ENCODE peak calls at places on chromosomes 1 and 21, in nine cellular contexts. One of them, this sample, is unnamed.

GRCh38 chr21:21057349-21058062 is 59.3 kb downstream of the NCAM2 start:
- DNase-seq in Panc1: no peak
- DNase-seq in fibroblast of lung: no peak
- DNase-seq in Peyer's patch: no peak
- DNase-seq in pancreas: no peak
- DNase-seq in upper lobe of left lung: no peak
- DNase-seq in lung: no peak
- DNase-seq in cardiac muscle cell: no peak
- DNase-seq in left lung: no peak
- DNase-seq in this sample: no peak

GRCh38 chr1:59045137-59045536 is 251.8 kb upstream of the FGGY start:
- DNase-seq in Panc1: no peak
- DNase-seq in fibroblast of lung: no peak
- DNase-seq in Peyer's patch: no peak
- DNase-seq in pancreas: no peak
- DNase-seq in upper lobe of left lung: no peak
- DNase-seq in lung: no peak
- DNase-seq in cardiac muscle cell: no peak
- DNase-seq in left lung: no peak
- DNase-seq in this sample: no peak

GRCh38 chr1:54265126-54265525 is 65.2 kb downstream of the MRPL37 start:
- DNase-seq in Panc1: no peak
- DNase-seq in fibroblast of lung: no peak
- DNase-seq in Peyer's patch: no peak
- DNase-seq in pancreas: no peak
- DNase-seq in upper lobe of left lung: no peak
- DNase-seq in lung: no peak
- DNase-seq in cardiac muscle cell: no peak
- DNase-seq in left lung: no peak
- DNase-seq in this sample: no peak

GRCh38 chr1:32892368-32893197 is 6.3 kb downstream of the HPCA start:
- DNase-seq in Panc1: no peak
- DNase-seq in fibroblast of lung: peak; percentile 22
- DNase-seq in Peyer's patch: peak; percentile 77
- DNase-seq in pancreas: peak; percentile 51
- DNase-seq in upper lobe of left lung: no peak
- DNase-seq in lung: no peak
- DNase-seq in cardiac muscle cell: peak; percentile 51
- DNase-seq in left lung: no peak
- DNase-seq in this sample: no peak

GRCh38 chr1:23444104-23444533 is 19.6 kb upstream of the TCEA3 start:
- DNase-seq in Panc1: no peak
- DNase-seq in fibroblast of lung: peak; percentile 94
- DNase-seq in Peyer's patch: peak; percentile 81
- DNase-seq in pancreas: no peak
- DNase-seq in upper lobe of left lung: peak; percentile 90
- DNase-seq in lung: peak; percentile 90
- DNase-seq in cardiac muscle cell: no peak
- DNase-seq in left lung: peak; percentile 84
- DNase-seq in this sample: peak; percentile 30

GRCh38 chr1:228848406-228848805 is 113.1 kb downstream of the RHOU start:
- DNase-seq in Panc1: no peak
- DNase-seq in fibroblast of lung: no peak
- DNase-seq in Peyer's patch: no peak
- DNase-seq in pancreas: no peak
- DNase-seq in upper lobe of left lung: no peak
- DNase-seq in lung: peak; percentile 24
- DNase-seq in cardiac muscle cell: no peak
- DNase-seq in left lung: no peak
- DNase-seq in this sample: no peak

GRCh38 chr1:109477821-109478220 is 5.9 kb upstream of the ATXN7L2 start:
- DNase-seq in Panc1: no peak
- DNase-seq in fibroblast of lung: no peak
- DNase-seq in Peyer's patch: no peak
- DNase-seq in pancreas: no peak
- DNase-seq in upper lobe of left lung: no peak
- DNase-seq in lung: no peak
- DNase-seq in cardiac muscle cell: no peak
- DNase-seq in left lung: no peak
- DNase-seq in this sample: no peak

GRCh38 chr1:220874201-220874655 is 5.0 kb upstream of the HLX start:
- DNase-seq in Panc1: peak; percentile 42
- DNase-seq in fibroblast of lung: peak; percentile 70
- DNase-seq in Peyer's patch: peak; percentile 71
- DNase-seq in pancreas: no peak
- DNase-seq in upper lobe of left lung: no peak
- DNase-seq in lung: no peak
- DNase-seq in cardiac muscle cell: peak; percentile 70
- DNase-seq in left lung: no peak
- DNase-seq in this sample: no peak

GRCh38 chr1:56437959-56438358 is 141.4 kb downstream of the PLPP3 start:
- DNase-seq in Panc1: no peak
- DNase-seq in fibroblast of lung: peak; percentile 24
- DNase-seq in Peyer's patch: no peak
- DNase-seq in pancreas: no peak
- DNase-seq in upper lobe of left lung: no peak
- DNase-seq in lung: no peak
- DNase-seq in cardiac muscle cell: no peak
- DNase-seq in left lung: no peak
- DNase-seq in this sample: no peak

GRCh38 chr1:6087402-6087772 is 41.7 kb downstream of the KCNAB2 start:
- DNase-seq in Panc1: no peak
- DNase-seq in fibroblast of lung: no peak
- DNase-seq in Peyer's patch: no peak
- DNase-seq in pancreas: no peak
- DNase-seq in upper lobe of left lung: no peak
- DNase-seq in lung: no peak
- DNase-seq in cardiac muscle cell: no peak
- DNase-seq in left lung: no peak
- DNase-seq in this sample: no peak
- TF ChIP-seq CTCF in Panc1: no peak
- TF ChIP-seq CTCF in fibroblast of lung: no peak
- TF ChIP-seq CTCF in Peyer's patch: no peak
- TF ChIP-seq CTCF in pancreas: no peak
- TF ChIP-seq CTCF in upper lobe of left lung: no peak
- TF ChIP-seq CTCF in lung: no peak
- TF ChIP-seq CTCF in cardiac muscle cell: no peak
- TF ChIP-seq CTCF in left lung: no peak
- TF ChIP-seq CTCF in this sample: no peak

GRCh38 chr1:67830226-67830625 is 3.0 kb downstream of the GNG12 start:
- DNase-seq in Panc1: no peak
- DNase-seq in fibroblast of lung: no peak
- DNase-seq in Peyer's patch: no peak
- DNase-seq in pancreas: no peak
- DNase-seq in upper lobe of left lung: no peak
- DNase-seq in lung: no peak
- DNase-seq in cardiac muscle cell: no peak
- DNase-seq in left lung: no peak
- DNase-seq in this sample: no peak
- H3K4me3 ChIP-seq in Panc1: no peak overlapping the region
- H3K4me3 ChIP-seq in fibroblast of lung: peak overlapping the region; percentile 82
- H3K4me3 ChIP-seq in Peyer's patch: peak overlapping the region; percentile 96
- H3K4me3 ChIP-seq in pancreas: no peak overlapping the region
- H3K4me3 ChIP-seq in upper lobe of left lung: no peak overlapping the region
- H3K4me3 ChIP-seq in lung: no peak overlapping the region
- H3K4me3 ChIP-seq in cardiac muscle cell: no peak overlapping the region
- H3K4me3 ChIP-seq in left lung: no peak overlapping the region
- H3K4me3 ChIP-seq in this sample: no peak overlapping the region

GRCh38 chr1:172322219-172323061 is 98.0 kb upstream of the C1orf105 start:
- DNase-seq in Panc1: peak; percentile 91
- DNase-seq in fibroblast of lung: peak; percentile 88
- DNase-seq in Peyer's patch: no peak
- DNase-seq in pancreas: peak; percentile 58
- DNase-seq in upper lobe of left lung: peak; percentile 35
- DNase-seq in lung: peak; percentile 58
- DNase-seq in cardiac muscle cell: no peak
- DNase-seq in left lung: peak; percentile 39
- DNase-seq in this sample: no peak
- H3K27ac ChIP-seq in Panc1: peak overlapping the region; percentile 100
- H3K27ac ChIP-seq in fibroblast of lung: peak overlapping the region; percentile 70
- H3K27ac ChIP-seq in Peyer's patch: no peak overlapping the region
- H3K27ac ChIP-seq in pancreas: peak overlapping the region; percentile 38
- H3K27ac ChIP-seq in upper lobe of left lung: peak overlapping the region; percentile 79
- H3K27ac ChIP-seq in lung: peak overlapping the region; percentile 82
- H3K27ac ChIP-seq in cardiac muscle cell: no peak overlapping the region
- H3K27ac ChIP-seq in left lung: peak overlapping the region; percentile 80
- H3K27ac ChIP-seq in this sample: peak overlapping the region; percentile 83

GRCh38 chr21:44551290-44552015 is at the start of gene KRTAP10-2:
- DNase-seq in Panc1: no peak
- DNase-seq in fibroblast of lung: no peak
- DNase-seq in Peyer's patch: peak; percentile 35
- DNase-seq in pancreas: no peak
- DNase-seq in upper lobe of left lung: no peak
- DNase-seq in lung: peak; percentile 22
- DNase-seq in cardiac muscle cell: no peak
- DNase-seq in left lung: no peak
- DNase-seq in this sample: no peak

GRCh38 chr21:44548922-44549321 is 2.4 kb downstream of the KRTAP10-2 start:
- DNase-seq in Panc1: no peak
- DNase-seq in fibroblast of lung: no peak
- DNase-seq in Peyer's patch: peak; percentile 24
- DNase-seq in pancreas: no peak
- DNase-seq in upper lobe of left lung: no peak
- DNase-seq in lung: peak; percentile 24
- DNase-seq in cardiac muscle cell: peak; percentile 66
- DNase-seq in left lung: no peak
- DNase-seq in this sample: no peak

GRCh38 chr21:44548381-44548780 is 2.9 kb downstream of the KRTAP10-2 start:
- DNase-seq in Panc1: no peak
- DNase-seq in fibroblast of lung: no peak
- DNase-seq in Peyer's patch: peak; percentile 35
- DNase-seq in pancreas: no peak
- DNase-seq in upper lobe of left lung: no peak
- DNase-seq in lung: no peak
- DNase-seq in cardiac muscle cell: no peak
- DNase-seq in left lung: no peak
- DNase-seq in this sample: no peak

GRCh38 chr21:44550807-44551206 is 498 bp downstream of the KRTAP10-2 start:
- DNase-seq in Panc1: no peak
- DNase-seq in fibroblast of lung: no peak
- DNase-seq in Peyer's patch: peak; percentile 15
- DNase-seq in pancreas: no peak
- DNase-seq in upper lobe of left lung: no peak
- DNase-seq in lung: no peak
- DNase-seq in cardiac muscle cell: no peak
- DNase-seq in left lung: no peak
- DNase-seq in this sample: no peak

DNA sequence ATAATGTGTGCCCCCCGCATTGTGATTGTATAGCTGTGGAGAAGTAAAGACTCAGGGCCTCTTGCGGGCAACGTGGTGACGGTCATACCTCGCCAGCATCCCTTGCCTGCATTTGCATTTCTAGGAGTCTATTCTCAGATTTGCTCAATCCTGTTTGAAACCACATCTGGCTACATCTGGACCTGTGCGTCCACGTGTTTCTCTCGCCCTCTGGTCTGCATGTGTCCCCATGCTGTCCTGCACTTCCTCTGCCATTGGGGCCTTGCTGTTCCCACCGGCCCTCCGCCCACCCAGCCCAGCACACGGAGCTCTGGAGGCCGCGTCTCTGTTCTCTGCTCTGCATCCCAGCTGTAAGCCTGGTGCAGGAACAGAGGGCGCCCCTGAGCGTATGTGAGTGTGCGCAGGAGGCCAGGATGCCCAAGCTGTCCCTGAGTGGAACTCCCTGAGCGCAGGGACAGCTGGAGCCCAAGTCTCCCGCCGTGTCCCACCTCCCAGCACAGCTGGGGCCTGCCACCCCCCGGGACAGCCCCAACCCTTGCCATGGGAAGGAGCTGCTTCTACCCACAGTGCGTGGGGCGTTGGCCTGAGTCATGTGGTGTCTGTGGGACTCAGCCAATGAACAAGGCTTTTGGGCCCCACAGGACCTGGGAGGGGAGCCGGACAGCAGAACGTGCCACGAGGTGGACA is 1.6 kb downstream of the KRTAP10-2 start:
- DNase-seq in Panc1: no peak
- DNase-seq in fibroblast of lung: no peak
- DNase-seq in Peyer's patch: peak; percentile 26
- DNase-seq in pancreas: no peak
- DNase-seq in upper lobe of left lung: no peak
- DNase-seq in lung: peak; percentile 18
- DNase-seq in cardiac muscle cell: no peak
- DNase-seq in left lung: no peak
- DNase-seq in this sample: no peak
- TF ChIP-seq CTCF in Panc1: no peak
- TF ChIP-seq CTCF in fibroblast of lung: no peak
- TF ChIP-seq CTCF in Peyer's patch: no peak
- TF ChIP-seq CTCF in pancreas: no peak
- TF ChIP-seq CTCF in upper lobe of left lung: no peak
- TF ChIP-seq CTCF in lung: no peak
- TF ChIP-seq CTCF in cardiac muscle cell: no peak
- TF ChIP-seq CTCF in left lung: no peak
- TF ChIP-seq CTCF in this sample: no peak

This sample was measured in AG04450.